ENCODE peak calls at places on chromosomes 12 and 14, in seven cellular contexts. One of them, this sample, is unnamed.

GRCh38 chr14:105468621-105469241 is 5.9 kb upstream of the CRIP2 start:
- DNase-seq in AG04450: no peak
- DNase-seq in heart right ventricle: peak; percentile 71
- DNase-seq in GM13977: no peak
- DNase-seq in NB4: no peak
- DNase-seq in HFF-Myc: no peak
- DNase-seq in mucosa of descending colon: no peak
- DNase-seq in this sample: no peak

GRCh38 chr14:62162998-62163589 is 400.9 kb downstream of the SNAPC1 start:
- DNase-seq in AG04450: no peak
- DNase-seq in heart right ventricle: no peak
- DNase-seq in GM13977: peak; percentile 36
- DNase-seq in NB4: peak; percentile 51
- DNase-seq in HFF-Myc: peak; percentile 7
- DNase-seq in mucosa of descending colon: peak; percentile 10
- DNase-seq in this sample: no peak

GRCh38 chr12:50111693-50112455 is at the start of gene COX14:
- DNase-seq in AG04450: peak; percentile 99
- DNase-seq in heart right ventricle: peak; percentile 98
- DNase-seq in GM13977: peak; percentile 96
- DNase-seq in NB4: peak; percentile 100
- DNase-seq in HFF-Myc: peak; percentile 98
- DNase-seq in mucosa of descending colon: peak; percentile 100
- DNase-seq in this sample: peak; percentile 97

GRCh38 chr14:69002069-69002468 is 23.0 kb upstream of the ACTN1 start:
- DNase-seq in AG04450: no peak
- DNase-seq in heart right ventricle: peak; percentile 20
- DNase-seq in GM13977: no peak
- DNase-seq in NB4: peak; percentile 22
- DNase-seq in HFF-Myc: no peak
- DNase-seq in mucosa of descending colon: peak; percentile 56
- DNase-seq in this sample: no peak

GRCh38 chr14:101505216-101505970 is 55.9 kb upstream of the DIO3 start:
- DNase-seq in AG04450: no peak
- DNase-seq in heart right ventricle: no peak
- DNase-seq in GM13977: no peak
- DNase-seq in NB4: no peak
- DNase-seq in HFF-Myc: no peak
- DNase-seq in mucosa of descending colon: no peak
- DNase-seq in this sample: no peak

GRCh38 chr12:1885082-1885596 is 33.3 kb downstream of the CACNA2D4 start:
- DNase-seq in AG04450: no peak
- DNase-seq in heart right ventricle: no peak
- DNase-seq in GM13977: no peak
- DNase-seq in NB4: no peak
- DNase-seq in HFF-Myc: no peak
- DNase-seq in mucosa of descending colon: no peak
- DNase-seq in this sample: no peak

GRCh38 chr14:104356738-104357688 is 218.6 kb downstream of the KIF26A start:
- DNase-seq in AG04450: no peak
- DNase-seq in heart right ventricle: no peak
- DNase-seq in GM13977: no peak
- DNase-seq in NB4: no peak
- DNase-seq in HFF-Myc: no peak
- DNase-seq in mucosa of descending colon: no peak
- DNase-seq in this sample: no peak

GRCh38 chr14:34873591-34874385 is 1.4 kb downstream of the BAZ1A start:
- DNase-seq in AG04450: no peak
- DNase-seq in heart right ventricle: peak; percentile 81
- DNase-seq in GM13977: peak; percentile 85
- DNase-seq in NB4: peak; percentile 98
- DNase-seq in HFF-Myc: peak; percentile 47
- DNase-seq in mucosa of descending colon: peak; percentile 84
- DNase-seq in this sample: no peak

DNA sequence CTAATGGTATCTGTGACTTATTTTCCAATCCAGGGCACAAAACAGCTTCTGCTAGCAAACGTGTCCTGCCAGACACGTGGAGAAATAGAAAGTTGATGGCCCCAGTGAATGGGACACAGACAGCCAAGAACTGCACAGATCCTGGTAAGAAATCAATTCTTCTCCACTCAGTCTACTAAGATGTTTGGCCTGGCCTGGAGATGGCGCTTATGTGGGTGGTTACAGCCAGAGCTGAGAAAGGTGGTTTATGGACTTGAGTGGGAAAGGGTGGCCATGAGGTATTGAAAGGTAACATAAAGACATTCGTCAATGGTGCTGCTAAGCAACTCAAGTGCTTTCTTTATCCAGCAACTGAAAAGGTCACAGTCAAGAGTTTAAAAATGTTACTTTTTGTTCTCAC is 2.9 kb downstream of the SLC24A4 start:
- DNase-seq in AG04450: no peak
- DNase-seq in heart right ventricle: no peak
- DNase-seq in GM13977: no peak
- DNase-seq in NB4: no peak
- DNase-seq in HFF-Myc: no peak
- DNase-seq in mucosa of descending colon: no peak
- DNase-seq in this sample: no peak
- TF ChIP-seq CTCF in AG04450: peak; percentile 7
- TF ChIP-seq CTCF in heart right ventricle: no peak
- TF ChIP-seq CTCF in GM13977: no peak
- TF ChIP-seq CTCF in NB4: no peak
- TF ChIP-seq CTCF in HFF-Myc: no peak
- TF ChIP-seq CTCF in mucosa of descending colon: no peak
- TF ChIP-seq CTCF in this sample: no peak

GRCh38 chr12:111574797-111575443 is 24.2 kb downstream of the ATXN2 start:
- DNase-seq in AG04450: no peak
- DNase-seq in heart right ventricle: no peak
- DNase-seq in GM13977: no peak
- DNase-seq in NB4: no peak
- DNase-seq in HFF-Myc: no peak
- DNase-seq in mucosa of descending colon: no peak
- DNase-seq in this sample: no peak
- TF ChIP-seq CTCF in AG04450: no peak
- TF ChIP-seq CTCF in heart right ventricle: no peak
- TF ChIP-seq CTCF in GM13977: no peak
- TF ChIP-seq CTCF in NB4: no peak
- TF ChIP-seq CTCF in HFF-Myc: no peak
- TF ChIP-seq CTCF in mucosa of descending colon: no peak
- TF ChIP-seq CTCF in this sample: no peak

DNA sequence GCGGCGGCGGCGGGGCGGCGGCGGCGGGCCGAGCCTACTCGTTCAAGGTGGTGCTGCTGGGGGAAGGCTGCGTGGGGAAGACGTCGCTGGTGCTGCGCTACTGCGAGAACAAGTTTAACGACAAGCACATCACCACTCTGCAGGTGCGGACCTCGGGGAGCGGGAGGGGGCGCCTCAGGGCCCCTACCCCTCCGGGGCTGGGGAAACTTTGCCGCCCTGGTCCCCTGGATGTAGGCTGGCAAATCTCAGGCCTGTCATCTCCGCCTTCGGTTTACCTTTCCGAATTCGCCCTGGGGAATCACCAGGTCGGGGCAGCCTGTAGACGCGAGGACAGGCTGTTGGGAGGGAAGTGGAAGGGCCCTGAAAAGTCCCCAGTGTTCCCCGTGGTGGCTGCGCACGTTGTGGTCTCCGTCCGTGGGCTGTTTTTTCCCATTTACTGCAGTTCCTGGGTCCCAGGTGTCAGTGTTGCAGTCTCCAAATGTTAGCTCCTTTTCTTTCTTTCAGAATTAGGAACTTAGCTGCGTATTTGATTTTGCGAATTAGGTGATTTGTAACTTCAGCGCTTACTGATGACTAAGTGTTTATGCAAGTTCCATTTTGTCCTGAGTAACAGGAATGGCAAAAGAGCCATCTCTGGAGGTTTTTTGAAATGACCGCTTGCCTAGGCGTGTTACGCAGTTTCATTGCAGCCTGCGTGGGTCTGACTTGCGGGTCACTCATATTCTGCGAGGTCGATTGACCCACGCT is 656 bp downstream of the RAB21 start:
- DNase-seq in AG04450: no peak
- DNase-seq in heart right ventricle: no peak
- DNase-seq in GM13977: peak; percentile 68
- DNase-seq in NB4: peak; percentile 63
- DNase-seq in HFF-Myc: no peak
- DNase-seq in mucosa of descending colon: peak; percentile 45
- DNase-seq in this sample: no peak
- TF ChIP-seq CTCF in AG04450: no peak
- TF ChIP-seq CTCF in heart right ventricle: no peak
- TF ChIP-seq CTCF in GM13977: peak; percentile 12
- TF ChIP-seq CTCF in NB4: no peak
- TF ChIP-seq CTCF in HFF-Myc: no peak
- TF ChIP-seq CTCF in mucosa of descending colon: no peak
- TF ChIP-seq CTCF in this sample: no peak

GRCh38 chr12:4106617-4107016 is 166.9 kb upstream of the CCND2 start:
- DNase-seq in AG04450: no peak
- DNase-seq in heart right ventricle: no peak
- DNase-seq in GM13977: no peak
- DNase-seq in NB4: no peak
- DNase-seq in HFF-Myc: no peak
- DNase-seq in mucosa of descending colon: no peak
- DNase-seq in this sample: no peak
- TF ChIP-seq CTCF in AG04450: no peak
- TF ChIP-seq CTCF in heart right ventricle: no peak
- TF ChIP-seq CTCF in GM13977: no peak
- TF ChIP-seq CTCF in NB4: no peak
- TF ChIP-seq CTCF in HFF-Myc: no peak
- TF ChIP-seq CTCF in mucosa of descending colon: no peak
- TF ChIP-seq CTCF in this sample: no peak

GRCh38 chr12:132687211-132688164 is at the start of the genes POLE and PXMP2:
- DNase-seq in AG04450: peak; percentile 79
- DNase-seq in heart right ventricle: peak; percentile 97
- DNase-seq in GM13977: peak; percentile 100
- DNase-seq in NB4: peak; percentile 99
- DNase-seq in HFF-Myc: peak; percentile 73
- DNase-seq in mucosa of descending colon: peak; percentile 98
- DNase-seq in this sample: peak; percentile 26
- TF ChIP-seq CTCF in AG04450: no peak
- TF ChIP-seq CTCF in heart right ventricle: no peak
- TF ChIP-seq CTCF in GM13977: no peak
- TF ChIP-seq CTCF in NB4: no peak
- TF ChIP-seq CTCF in HFF-Myc: no peak
- TF ChIP-seq CTCF in mucosa of descending colon: no peak
- TF ChIP-seq CTCF in this sample: no peak

GRCh38 chr14:75229923-75230792 is 48.5 kb upstream of the FOS start:
- DNase-seq in AG04450: no peak
- DNase-seq in heart right ventricle: no peak
- DNase-seq in GM13977: no peak
- DNase-seq in NB4: peak; percentile 64
- DNase-seq in HFF-Myc: no peak
- DNase-seq in mucosa of descending colon: peak; percentile 72
- DNase-seq in this sample: no peak

GRCh38 chr14:75234173-75234855 is 44.3 kb upstream of the FOS start:
- DNase-seq in AG04450: peak; percentile 66
- DNase-seq in heart right ventricle: peak; percentile 47
- DNase-seq in GM13977: no peak
- DNase-seq in NB4: no peak
- DNase-seq in HFF-Myc: no peak
- DNase-seq in mucosa of descending colon: no peak
- DNase-seq in this sample: no peak

GRCh38 chr14:75231320-75231719 is 47.3 kb upstream of the FOS start:
- DNase-seq in AG04450: no peak
- DNase-seq in heart right ventricle: no peak
- DNase-seq in GM13977: no peak
- DNase-seq in NB4: no peak
- DNase-seq in HFF-Myc: no peak
- DNase-seq in mucosa of descending colon: no peak
- DNase-seq in this sample: no peak

GRCh38 chr14:75229576-75229922 is 49.1 kb upstream of the FOS start:
- DNase-seq in AG04450: no peak
- DNase-seq in heart right ventricle: no peak
- DNase-seq in GM13977: no peak
- DNase-seq in NB4: no peak
- DNase-seq in HFF-Myc: no peak
- DNase-seq in mucosa of descending colon: peak; percentile 80
- DNase-seq in this sample: no peak

DNA sequence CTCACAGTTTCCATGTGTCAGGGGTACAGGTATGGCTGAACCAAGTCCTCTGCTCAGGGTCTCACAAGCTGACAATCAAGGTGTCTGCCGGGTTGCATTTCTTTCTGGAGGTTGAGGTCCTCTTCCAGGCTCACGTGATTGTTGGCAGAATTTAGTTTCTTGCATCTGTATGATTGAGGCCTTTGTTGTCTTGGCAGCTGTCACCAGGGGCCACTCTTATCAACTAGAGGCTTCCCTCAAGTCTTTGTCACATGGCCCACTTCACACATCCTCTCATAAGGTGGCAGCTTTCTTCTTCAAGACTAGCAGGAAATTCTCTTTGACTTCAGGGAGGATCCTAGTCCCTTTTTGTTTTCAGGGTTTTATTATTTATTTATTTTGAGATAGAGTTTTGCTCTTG is 46.0 kb upstream of the FOS start:
- DNase-seq in AG04450: no peak
- DNase-seq in heart right ventricle: no peak
- DNase-seq in GM13977: no peak
- DNase-seq in NB4: no peak
- DNase-seq in HFF-Myc: no peak
- DNase-seq in mucosa of descending colon: no peak
- DNase-seq in this sample: no peak
- TF ChIP-seq CTCF in AG04450: no peak
- TF ChIP-seq CTCF in heart right ventricle: no peak
- TF ChIP-seq CTCF in GM13977: no peak
- TF ChIP-seq CTCF in NB4: no peak
- TF ChIP-seq CTCF in HFF-Myc: no peak
- TF ChIP-seq CTCF in mucosa of descending colon: no peak
- TF ChIP-seq CTCF in this sample: no peak

DNA sequence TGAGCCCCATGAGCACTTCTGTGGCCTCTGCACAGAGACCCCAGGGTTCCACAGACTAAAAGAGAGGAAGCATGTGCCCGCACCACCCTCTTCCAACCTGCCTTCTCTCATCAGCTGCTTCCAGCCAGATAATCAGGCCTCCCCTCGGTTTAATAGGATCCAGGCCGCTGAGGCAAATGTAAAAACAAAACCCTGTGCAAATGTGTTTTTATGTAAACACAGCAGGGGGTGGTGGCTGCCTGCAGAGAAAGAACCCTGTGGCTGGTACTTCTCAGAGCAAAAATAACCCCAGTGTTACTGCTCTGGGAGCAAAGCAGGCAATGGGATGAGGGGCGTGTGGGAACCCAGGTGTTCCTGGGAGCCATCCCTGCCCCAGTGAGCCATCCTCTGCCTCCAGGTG is 46.2 kb downstream of the WSCD2 start:
- DNase-seq in AG04450: no peak
- DNase-seq in heart right ventricle: no peak
- DNase-seq in GM13977: no peak
- DNase-seq in NB4: peak; percentile 14
- DNase-seq in HFF-Myc: no peak
- DNase-seq in mucosa of descending colon: no peak
- DNase-seq in this sample: no peak
- TF ChIP-seq CTCF in AG04450: no peak
- TF ChIP-seq CTCF in heart right ventricle: peak; percentile 11
- TF ChIP-seq CTCF in GM13977: no peak
- TF ChIP-seq CTCF in NB4: no peak
- TF ChIP-seq CTCF in HFF-Myc: no peak
- TF ChIP-seq CTCF in mucosa of descending colon: no peak
- TF ChIP-seq CTCF in this sample: no peak

DNA sequence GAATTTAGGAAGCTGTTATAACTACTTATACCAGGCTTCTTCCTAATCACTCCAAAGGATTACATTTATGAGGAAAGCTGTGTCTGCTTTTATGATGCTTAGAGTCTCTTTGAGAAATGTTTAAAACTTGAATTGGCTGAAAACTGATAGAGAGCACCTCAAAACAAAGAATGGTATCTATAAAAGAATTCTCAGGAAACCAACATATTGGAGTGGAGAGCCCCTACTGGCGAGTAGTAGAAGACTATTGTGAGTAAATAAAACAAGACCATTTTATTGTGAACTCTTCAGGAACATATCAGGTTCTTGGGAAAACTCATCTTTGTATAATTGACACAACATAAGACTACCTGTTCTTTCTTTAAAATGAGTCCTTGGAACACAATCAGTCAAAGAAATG is 578.6 kb downstream of the RERGL start:
- DNase-seq in AG04450: no peak
- DNase-seq in heart right ventricle: no peak
- DNase-seq in GM13977: no peak
- DNase-seq in NB4: no peak
- DNase-seq in HFF-Myc: no peak
- DNase-seq in mucosa of descending colon: no peak
- DNase-seq in this sample: no peak
- TF ChIP-seq CTCF in AG04450: no peak
- TF ChIP-seq CTCF in heart right ventricle: no peak
- TF ChIP-seq CTCF in GM13977: no peak
- TF ChIP-seq CTCF in NB4: no peak
- TF ChIP-seq CTCF in HFF-Myc: no peak
- TF ChIP-seq CTCF in mucosa of descending colon: no peak
- TF ChIP-seq CTCF in this sample: no peak